ENCODE peak calls at places on chromosomes 3 and 15, in seven cellular contexts. Z is GM23248, T is H1, R is heart right ventricle, M is uterus, S is small intestine, Y is upper lobe of left lung. C is an unnamed sample. For H3K27me3, the result is how much of the 10 kb centered on the place peaks cover.

GRCh38 chr15:67883228-67883773 is 43.5 kb upstream of the RNU6-1 start:
- DNase-seq in Z (no peak), T (no peak), R (no peak), M (no peak), S (no peak), Y (no peak), C (no peak)

GRCh38 chr15:31173790-31174450 is 72.4 kb upstream of the TRPM1 start:
- DNase-seq in Z (no peak), T (no peak), R (no peak), M (no peak), S (no peak), Y (no peak), C (no peak)

GRCh38 chr3:142623209-142623608 is 27.0 kb downstream of the PLS1 start:
- DNase-seq in Z (no peak), T (no peak), R (no peak), M (no peak), S (peak), Y (no peak), C (no peak)

GRCh38 chr15:69863446-69863845 is 234.3 kb downstream of the TLE3 start:
- DNase-seq in Z (no peak), T (no peak), R (no peak), M (no peak), S (no peak), Y (no peak), C (no peak)

GRCh38 chr3:78013653-78014052 is 973.8 kb downstream of the ROBO2 start:
- DNase-seq in Z (no peak), T (no peak), R (no peak), M (no peak), S (no peak), Y (no peak), C (no peak)

GRCh38 chr3:194637541-194638400 is 4.6 kb upstream of the TMEM44 start:
- DNase-seq in Z (no peak), T (no peak), R (no peak), M (no peak), S (no peak), Y (no peak), C (no peak)

GRCh38 chr3:83438177-83438576 is 1520.6 kb upstream of the CADM2 start:
- DNase-seq in Z (no peak), T (no peak), R (no peak), M (no peak), S (no peak), Y (no peak), C (peak)

GRCh38 chr3:71341721-71342120 is 241.8 kb downstream of the FOXP1 start:
- DNase-seq in Z (peak), T (no peak), R (no peak), M (no peak), S (no peak), Y (no peak), C (peak)

GRCh38 chr3:21506061-21506460 is 244.9 kb downstream of the ZNF385D start:
- DNase-seq in Z (peak), T (no peak), R (no peak), M (no peak), S (no peak), Y (no peak), C (no peak)

GRCh38 chr3:194801378-194802124 is 115.9 kb downstream of the FAM43A start:
- DNase-seq in Z (no peak), T (no peak), R (no peak), M (no peak), S (no peak), Y (no peak), C (no peak)

GRCh38 chr3:45224824-45225464 is 1.1 kb downstream of the TMEM158 start:
- DNase-seq in Z (peak), T (peak), R (peak), M (peak), S (peak), Y (peak), C (peak)

DNA sequence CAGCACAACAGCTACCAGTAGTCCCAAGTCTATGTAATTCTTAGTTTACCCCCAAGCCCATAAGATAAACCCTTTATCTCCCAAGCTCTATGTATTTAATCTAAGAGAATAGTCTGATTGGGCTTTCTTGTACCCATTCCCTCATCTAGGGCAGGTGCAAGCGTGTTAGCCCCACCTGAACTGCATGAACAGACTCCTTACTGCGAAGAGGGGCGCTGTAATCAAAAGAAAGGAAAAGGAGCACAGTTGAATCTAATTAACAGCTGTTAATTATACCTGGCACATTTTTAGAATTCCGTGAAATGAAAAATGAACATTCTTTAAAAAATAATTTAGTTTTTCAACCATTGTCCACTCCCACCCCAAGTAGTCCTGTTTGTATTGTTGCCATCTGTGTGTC is 26.4 kb upstream of the NEDD4 start:
- DNase-seq in Z (no peak), T (no peak), R (no peak), M (no peak), S (no peak), Y (no peak), C (no peak)
- H3K4me3 ChIP-seq in Z (no peak), T (no peak), R (no peak), M (no peak), S (no peak), Y (no peak), C (no peak)

DNA sequence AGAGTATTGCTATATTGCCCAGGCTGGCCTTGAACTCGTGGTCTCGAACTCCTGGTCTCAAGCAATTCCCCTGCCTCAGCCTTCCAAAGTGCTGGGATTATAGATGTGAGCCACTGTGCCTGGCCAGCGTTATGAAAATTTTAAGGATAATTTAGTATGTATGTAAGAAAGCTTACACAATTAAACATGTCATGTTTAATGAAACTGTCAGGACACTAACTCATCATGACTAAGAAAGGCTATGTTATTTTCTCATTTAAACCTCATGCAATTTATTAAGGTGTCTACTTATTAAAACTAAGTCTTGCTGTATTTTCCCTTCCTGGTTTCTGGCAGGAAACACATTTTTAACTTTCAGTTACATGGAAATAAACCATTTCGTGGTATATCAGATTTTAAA is 106.8 kb upstream of the ATP10A start:
- DNase-seq in Z (no peak), T (no peak), R (no peak), M (no peak), S (no peak), Y (no peak), C (no peak)
- H3K27ac ChIP-seq in Z (no peak), T (no peak), R (no peak), M (no peak), S (no peak), Y (no peak), C (no peak)

GRCh38 chr3:150038830-150039229 is 68.1 kb upstream of the PFN2 start:
- DNase-seq in Z (no peak), T (no peak), R (no peak), M (no peak), S (peak), Y (no peak), C (no peak)

GRCh38 chr3:150035910-150036661 is 65.4 kb upstream of the PFN2 start:
- DNase-seq in Z (no peak), T (no peak), R (no peak), M (no peak), S (no peak), Y (no peak), C (no peak)

GRCh38 chr3:150040097-150040496 is 69.4 kb upstream of the PFN2 start:
- DNase-seq in Z (no peak), T (no peak), R (no peak), M (no peak), S (no peak), Y (no peak), C (no peak)

GRCh38 chr3:150035400-150035799 is 64.7 kb upstream of the PFN2 start:
- DNase-seq in Z (no peak), T (no peak), R (no peak), M (no peak), S (no peak), Y (no peak), C (no peak)

DNA sequence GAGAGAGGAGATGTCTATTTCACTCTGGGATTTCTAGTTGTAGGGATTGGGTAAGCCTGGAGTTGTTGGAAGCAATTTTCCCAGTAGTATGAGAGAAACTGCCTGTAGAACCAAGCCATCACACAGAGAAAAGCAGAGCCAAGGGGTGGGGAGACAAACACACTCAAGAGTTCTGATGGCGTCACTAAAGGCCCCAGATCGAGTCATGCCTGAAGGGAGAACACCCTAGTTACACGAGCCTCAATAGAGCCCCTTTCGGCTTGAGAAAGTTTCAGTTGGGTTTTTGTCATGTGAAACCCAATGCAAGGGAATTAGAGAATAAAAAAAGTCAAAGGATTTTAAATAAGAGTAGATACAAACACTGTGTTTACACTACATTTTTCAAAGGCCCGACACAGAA is 66.1 kb upstream of the PFN2 start:
- DNase-seq in Z (no peak), T (no peak), R (no peak), M (no peak), S (no peak), Y (no peak), C (no peak)
- H3K27me3 ChIP-seq in Z (under half), T (under half), R (under half), M (under half), S (under half), Y (under half), C (under half)

GRCh38 chr15:92831459-92832229 is 68.5 kb upstream of the CHD2 start:
- DNase-seq in Z (peak), T (peak), R (peak), M (peak), S (peak), Y (peak), C (peak)
- H3K4me3 ChIP-seq in Z (peak), T (no peak), R (peak), M (peak), S (no peak), Y (peak), C (peak)

DNA sequence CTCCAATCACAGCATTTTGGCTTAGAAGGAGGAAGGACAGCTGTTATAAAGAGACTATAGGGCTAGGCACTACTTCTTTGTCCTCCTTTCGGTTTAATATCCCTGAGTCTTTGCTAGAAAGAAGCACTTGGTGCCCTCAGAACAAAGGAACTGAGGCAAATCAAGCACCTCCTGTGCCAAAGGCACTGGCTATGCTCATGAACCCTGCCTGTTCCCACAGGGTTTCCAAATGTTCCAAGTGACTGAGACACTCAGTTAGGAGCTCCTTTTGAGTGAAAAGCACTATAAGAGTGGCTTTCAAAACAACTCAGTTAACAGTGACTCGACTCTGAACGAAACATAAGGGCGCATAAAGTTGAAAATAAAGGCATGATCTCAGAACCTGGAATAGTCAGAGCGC is 25.0 kb downstream of the TBC1D2B start:
- DNase-seq in Z (no peak), T (no peak), R (no peak), M (no peak), S (no peak), Y (no peak), C (no peak)
- H3K27ac ChIP-seq in Z (no peak), T (no peak), R (peak), M (peak), S (peak), Y (peak), C (no peak)

GRCh38 chr3:187741403-187742350 is 3.6 kb downstream of the BCL6 start:
- DNase-seq in Z (peak), T (no peak), R (peak), M (peak), S (peak), Y (peak), C (peak)
- H3K27me3 ChIP-seq in Z (under half), T (under half), R (under half), M (under half), S (under half), Y (under half), C (under half)

C was measured in PC-3.